ENCODE peak calls at places on chromosomes 1 and 21, in seven cellular contexts. D, U, F, B, P, O and S are unnamed samples.

GRCh38 chr1:12031039-12031980 is 12.0 kb downstream of the MIIP start:
- DNase-seq in U (peak), F (no peak), P (peak), B (peak), D (no peak), O (no peak), S (peak)

GRCh38 chr1:98121661-98122060 is 200.8 kb upstream of the DPYD start:
- DNase-seq in P (no peak), U (no peak), B (no peak), D (no peak), F (no peak), O (no peak), S (no peak)

GRCh38 chr1:204077979-204078696 is 5.2 kb downstream of the SOX13 start:
- DNase-seq in B (no peak), F (peak), D (peak), P (no peak), O (no peak), U (no peak), S (no peak)

GRCh38 chr1:227357229-227358078 is 39.2 kb upstream of the CDC42BPA start:
- DNase-seq in D (peak), B (no peak), F (peak), O (no peak), P (no peak), U (peak), S (no peak)

GRCh38 chr1:11649624-11650330 is 4.5 kb downstream of the FBXO2 start:
- DNase-seq in F (no peak), P (no peak), B (no peak), U (peak), D (no peak), O (no peak), S (no peak)

GRCh38 chr1:42162181-42162580 is 2.4 kb downstream of the GUCA2A start:
- DNase-seq in P (no peak), B (no peak), D (no peak), F (no peak), U (no peak), O (no peak), S (no peak)

GRCh38 chr21:38610573-38611251 is 112.4 kb upstream of the ERG start:
- DNase-seq in U (no peak), O (no peak), B (no peak), F (no peak), P (no peak), D (no peak), S (no peak)

GRCh38 chr1:86419277-86419903 is 4.6 kb upstream of the CLCA2 start:
- DNase-seq in B (no peak), D (no peak), P (peak), O (no peak), U (peak), F (no peak), S (peak)

GRCh38 chr1:174116042-174116441 is 43.3 kb upstream of the RABGAP1L start:
- DNase-seq in F (peak), D (no peak), U (no peak), B (no peak), O (no peak), P (no peak), S (no peak)

GRCh38 chr1:204728045-204728444 is 42.5 kb upstream of the LRRN2 start:
- DNase-seq in F (no peak), B (no peak), P (no peak), D (no peak), U (no peak), O (no peak), S (no peak)

GRCh38 chr1:15412488-15412800 is 2.8 kb downstream of the EFHD2 start:
- DNase-seq in O (no peak), U (no peak), D (no peak), B (no peak), P (no peak), F (no peak), S (no peak)

GRCh38 chr1:15412843-15413242 is 3.2 kb downstream of the EFHD2 start:
- DNase-seq in B (no peak), P (no peak), F (no peak), U (no peak), D (no peak), O (no peak), S (no peak)

GRCh38 chr1:15410223-15410883 is 665 bp downstream of the EFHD2 start:
- DNase-seq in B (peak), F (no peak), O (no peak), P (no peak), D (no peak), U (no peak), S (no peak)

GRCh38 chr1:15410884-15411245 is 1.2 kb downstream of the EFHD2 start:
- DNase-seq in O (no peak), F (no peak), D (no peak), B (no peak), U (no peak), P (no peak), S (no peak)

GRCh38 chr1:15411593-15412487 is 2.2 kb downstream of the EFHD2 start:
- DNase-seq in B (no peak), F (no peak), P (peak), O (no peak), U (no peak), D (no peak), S (peak)
- TF ChIP-seq TAF1 in B (no peak), F (no peak), P (no peak), O (no peak), U (no peak), D (no peak), S (no peak)

GRCh38 chr1:225998560-225999226 is 450 bp downstream of the SDE2 start:
- DNase-seq in D (no peak), O (no peak), B (no peak), F (peak), P (no peak), U (peak), S (no peak)

GRCh38 chr1:225995919-225996864 is 3.0 kb downstream of the SDE2 start:
- DNase-seq in O (no peak), U (peak), P (no peak), D (no peak), F (no peak), B (no peak), S (no peak)

GRCh38 chr1:225999227-225999911 is at the start of gene SDE2:
- DNase-seq in U (peak), F (peak), O (peak), P (peak), D (peak), B (peak), S (peak)

GRCh38 chr1:225999912-226000337 is 782 bp upstream of the SDE2 start:
- DNase-seq in B (no peak), U (peak), O (peak), F (peak), D (no peak), P (no peak), S (no peak)

DNA sequence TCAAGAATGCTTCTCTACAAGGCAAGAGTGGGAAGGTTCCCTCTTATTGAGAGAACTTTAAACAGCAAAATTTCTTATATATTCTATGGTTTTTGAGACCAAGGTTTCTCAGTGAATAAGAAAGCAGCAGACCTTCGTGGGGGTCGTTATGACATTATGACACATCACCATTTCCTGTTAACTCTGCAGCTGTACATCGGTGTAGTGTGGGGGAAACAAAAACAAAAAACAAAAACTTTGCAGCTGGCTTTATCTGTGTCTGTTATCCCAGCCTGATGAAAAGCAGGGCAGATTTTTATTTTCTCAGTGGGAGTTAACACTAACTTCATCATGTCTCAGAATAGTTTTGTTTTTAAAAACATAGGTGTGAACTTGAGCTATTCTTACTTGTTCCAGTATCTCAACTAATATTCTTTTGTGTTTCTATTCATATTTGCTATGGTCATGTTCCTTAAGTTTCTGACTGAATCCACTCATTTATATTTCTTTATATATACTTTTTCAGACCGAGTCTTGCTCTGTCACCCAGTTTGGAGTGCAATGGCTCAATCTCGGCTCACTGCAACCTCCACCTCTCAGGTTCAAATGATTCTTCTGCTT is 2.1 kb downstream of the SDE2 start:
- DNase-seq in P (no peak), O (no peak), D (no peak), B (no peak), F (no peak), U (no peak), S (no peak)
- TF ChIP-seq POLR2AphosphoS5 in P (no peak), O (no peak), D (no peak), B (no peak), F (no peak), U (peak), S (no peak)

GRCh38 chr1:168598963-168599362 is 22.6 kb downstream of the XCL1 start:
- DNase-seq in D (no peak), F (no peak), P (no peak), O (no peak), U (no peak), B (no peak), S (no peak)

GRCh38 chr1:168599636-168600035 is 23.2 kb downstream of the XCL1 start:
- DNase-seq in O (no peak), U (no peak), D (no peak), B (no peak), F (no peak), P (no peak), S (no peak)

GRCh38 chr1:168603501-168604107 is 27.2 kb downstream of the XCL1 start:
- DNase-seq in O (peak), B (peak), F (peak), U (peak), P (no peak), D (peak), S (peak)

GRCh38 chr1:168601051-168601450 is 24.6 kb downstream of the XCL1 start:
- DNase-seq in P (no peak), B (no peak), O (no peak), F (no peak), D (no peak), U (no peak), S (no peak)

GRCh38 chr1:168598125-168598524 is 21.7 kb downstream of the XCL1 start:
- DNase-seq in O (no peak), P (no peak), D (no peak), U (no peak), B (no peak), F (no peak), S (no peak)
- TF ChIP-seq TAF1 in O (no peak), P (no peak), D (no peak), U (no peak), B (no peak), F (no peak), S (no peak)

GRCh38 chr1:67189953-67190352 is 23.7 kb downstream of the IL23R start:
- DNase-seq in B (no peak), F (no peak), P (no peak), D (no peak), U (no peak), O (no peak), S (no peak)

GRCh38 chr1:67191668-67192520 is 25.6 kb downstream of the IL23R start:
- DNase-seq in U (peak), O (no peak), D (no peak), F (no peak), B (no peak), P (no peak), S (no peak)

GRCh38 chr1:67190942-67191341 is 24.7 kb downstream of the IL23R start:
- DNase-seq in D (no peak), B (no peak), F (no peak), P (no peak), U (no peak), O (no peak), S (no peak)

GRCh38 chr1:67188137-67188536 is 21.9 kb downstream of the IL23R start:
- DNase-seq in B (no peak), D (no peak), P (no peak), U (no peak), O (no peak), F (no peak), S (no peak)

DNA sequence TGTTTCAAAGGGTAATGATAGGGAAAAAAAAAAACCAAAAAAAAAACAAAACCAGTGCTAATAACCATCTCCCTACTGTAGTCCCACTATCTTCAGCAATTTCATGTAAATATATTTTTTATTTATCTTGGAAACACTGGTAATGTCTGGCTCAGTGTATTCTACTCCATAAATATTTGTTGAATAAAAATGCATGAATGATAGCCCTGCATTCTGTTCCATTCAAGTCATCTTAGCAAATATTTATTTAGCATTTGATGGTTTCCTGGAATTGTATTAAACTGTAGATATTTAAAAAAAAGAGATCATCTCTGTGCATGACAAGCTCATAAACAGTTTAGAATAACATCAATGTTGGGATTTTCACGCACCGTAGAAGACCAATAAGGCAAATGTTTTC is 24.2 kb downstream of the IL23R start:
- DNase-seq in F (no peak), O (no peak), D (no peak), P (no peak), U (no peak), B (no peak), S (no peak)
- TF ChIP-seq POLR2AphosphoS5 in F (no peak), O (no peak), D (no peak), P (no peak), U (no peak), B (no peak), S (no peak)